ENCODE peak calls at places on chromosomes 16 and 17, in seven cellular contexts. W, M, D, T, Q, B and P are unnamed samples.
A peak's percentile ranks its signal among the peaks of the same experiment; 100 is the strongest.

GRCh38 chr16:11484691-11485258 is 101.9 kb downstream of the LITAF start:
- DNase-seq in M (no peak), D (no peak), W (no peak), Q (no peak), B (no peak), T (no peak), P (no peak)

GRCh38 chr17:47694818-47695663 is 1.1 kb downstream of the TBKBP1 start:
- DNase-seq in T (peak; percentile 86), W (peak; percentile 58), D (peak; percentile 58), B (peak; percentile 76), Q (no peak), M (no peak), P (no peak)

GRCh38 chr17:1995321-1996242 is 29.6 kb downstream of the RTN4RL1 start:
- DNase-seq in M (no peak), T (no peak), B (no peak), Q (no peak), D (no peak), W (no peak), P (no peak)

GRCh38 chr17:44981221-44981968 is 13.3 kb upstream of the C1QL1 start:
- DNase-seq in T (no peak), B (no peak), M (no peak), Q (no peak), D (no peak), W (no peak), P (no peak)

GRCh38 chr16:78659668-78660217 is 560.3 kb downstream of the WWOX start:
- DNase-seq in T (no peak), W (no peak), D (no peak), M (no peak), Q (no peak), B (no peak), P (no peak)

GRCh38 chr17:66749217-66749832 is 85.6 kb upstream of the CACNG5 start:
- DNase-seq in M (no peak), B (no peak), W (no peak), T (no peak), D (no peak), Q (no peak), P (no peak)

GRCh38 chr16:51416921-51417320 is 265.9 kb upstream of the SALL1 start:
- DNase-seq in W (no peak), Q (no peak), M (no peak), B (no peak), T (no peak), D (no peak), P (no peak)

GRCh38 chr17:5418858-5419355 is 555 bp downstream of the NUP88 start:
- DNase-seq in D (no peak), B (no peak), M (peak; percentile 35), W (peak; percentile 24), T (peak; percentile 38), Q (no peak), P (no peak)

GRCh38 chr17:11618861-11619566 is 20.7 kb downstream of the DNAH9 start:
- DNase-seq in Q (no peak), M (no peak), D (peak; percentile 28), W (no peak), T (no peak), B (no peak), P (no peak)

GRCh38 chr17:76867578-76868175 is 527 bp upstream of the MGAT5B start:
- DNase-seq in T (no peak), W (no peak), D (no peak), Q (no peak), M (no peak), B (no peak), P (no peak)

GRCh38 chr17:41666336-41666680 is 22.4 kb upstream of the EIF1 start:
- DNase-seq in M (peak; percentile 31), D (no peak), B (no peak), T (no peak), W (peak; percentile 32), Q (no peak), P (no peak)

GRCh38 chr17:70555723-70556122 is 386.4 kb downstream of the KCNJ2 start:
- DNase-seq in T (no peak), B (no peak), M (no peak), W (no peak), Q (no peak), D (no peak), P (no peak)

GRCh38 chr17:6286239-6286638 is 148.7 kb downstream of the AIPL1 start:
- DNase-seq in Q (no peak), T (no peak), D (no peak), B (no peak), M (no peak), W (no peak), P (no peak)

GRCh38 chr17:4968916-4969550 is 1.4 kb upstream of the SPAG7 start:
- DNase-seq in T (peak; percentile 15), B (no peak), W (no peak), Q (no peak), M (no peak), D (peak; percentile 50), P (no peak)

GRCh38 chr16:21611546-21612384 is 12.4 kb downstream of the METTL9 start:
- DNase-seq in Q (no peak), T (peak; percentile 14), B (no peak), W (no peak), M (no peak), D (no peak), P (no peak)

DNA sequence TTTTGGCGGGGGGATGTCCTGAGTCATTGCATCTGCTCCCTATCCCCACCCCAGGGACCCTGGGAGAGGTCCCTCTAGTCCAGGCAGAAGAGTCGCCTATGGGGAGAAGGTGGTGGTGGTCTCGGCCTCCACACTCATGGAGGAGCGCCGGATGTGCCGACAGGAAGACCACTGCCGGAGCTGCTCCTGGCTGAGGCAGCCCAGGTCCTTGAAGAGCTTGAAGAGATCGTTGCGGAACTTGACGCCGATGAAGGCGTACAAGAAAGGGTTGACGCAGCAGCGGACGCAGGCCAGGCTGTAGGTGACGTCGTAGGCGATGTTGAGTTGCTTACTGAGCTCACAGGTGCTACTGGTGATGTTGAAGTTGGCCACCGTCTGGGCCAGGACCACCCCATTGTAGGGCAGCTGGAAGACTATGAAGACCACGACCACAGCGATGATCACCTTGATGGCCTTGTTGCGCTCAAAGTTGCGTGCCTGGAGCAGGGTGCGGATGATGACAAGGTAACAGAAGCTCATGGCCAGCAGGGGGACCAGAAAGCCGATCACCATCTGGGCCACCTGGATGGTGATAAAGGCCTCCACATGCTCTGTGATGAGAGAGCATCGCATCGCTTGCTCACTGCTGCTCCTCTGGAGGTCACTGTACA is 10.5 kb downstream of the CCR7 start:
- DNase-seq in T (no peak), B (peak; percentile 57), W (no peak), Q (no peak), M (no peak), D (peak; percentile 22), P (no peak)
- H3K27ac ChIP-seq in T (no peak overlapping the region), B (peak overlapping the region; percentile 83), W (peak overlapping the region; percentile 78), Q (peak overlapping the region; percentile 89), M (peak overlapping the region; percentile 100), D (peak overlapping the region; percentile 87), P (peak overlapping the region; percentile 93)

DNA sequence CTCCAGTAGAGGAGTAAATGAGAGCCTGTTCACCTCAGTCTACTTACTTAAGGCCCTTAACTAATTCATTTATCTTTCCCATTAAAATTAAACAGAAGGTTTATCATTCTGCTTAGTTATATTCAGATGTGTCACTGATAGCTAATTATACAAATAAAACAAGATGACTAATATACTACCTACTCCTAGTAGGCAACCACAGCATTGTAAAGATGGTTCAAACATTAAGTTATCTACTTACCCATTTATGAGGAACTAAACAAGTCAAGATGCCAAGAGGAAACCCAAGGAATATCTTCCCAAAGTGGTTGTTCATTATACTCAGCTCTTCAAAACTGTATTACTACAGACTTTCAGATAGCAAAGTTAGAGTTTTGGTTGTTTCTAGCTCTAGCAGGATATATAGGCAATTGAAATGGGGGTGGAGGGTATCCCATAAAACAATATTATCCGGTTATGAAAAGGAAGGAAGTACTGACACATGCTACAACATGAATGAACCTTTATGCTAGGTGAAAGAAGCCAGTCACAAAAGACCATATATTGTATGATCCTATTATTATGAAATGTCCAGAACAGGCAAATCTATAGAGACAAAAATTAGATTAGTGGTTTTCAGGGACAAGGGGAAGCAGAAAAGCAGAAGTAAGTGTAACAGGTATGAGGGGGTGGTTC is 56.5 kb downstream of the SPAG9 start:
- DNase-seq in B (no peak), D (no peak), Q (no peak), T (no peak), W (no peak), M (no peak), P (no peak)
- H3K27ac ChIP-seq in B (no peak overlapping the region), D (no peak overlapping the region), Q (no peak overlapping the region), T (no peak overlapping the region), W (no peak overlapping the region), M (no peak overlapping the region), P (no peak overlapping the region)

DNA sequence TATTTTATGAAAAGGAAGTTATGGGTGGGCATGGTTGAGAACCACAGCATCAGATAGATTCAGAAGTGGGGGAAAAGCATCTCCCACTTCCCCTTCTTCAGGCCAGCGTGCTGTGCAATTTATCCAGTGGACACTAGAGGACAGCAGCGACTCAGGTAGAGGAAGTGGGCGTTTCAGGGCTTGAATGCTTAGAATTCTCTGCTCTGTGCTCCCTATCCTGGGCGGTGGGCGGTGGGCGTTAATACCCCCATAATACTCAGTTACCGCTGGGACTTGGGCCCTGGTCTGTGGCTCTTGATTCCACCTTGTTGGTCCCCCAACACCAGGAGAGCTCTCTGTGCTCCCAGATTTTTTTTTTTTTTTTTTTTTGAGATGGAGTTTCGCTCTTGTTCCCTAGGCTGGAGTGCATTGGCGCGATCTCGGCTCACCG is 3.7 kb upstream of the LYZL6 start:
- DNase-seq in Q (peak; percentile 2), M (peak; percentile 31), W (peak; percentile 34), D (peak; percentile 27), T (peak; percentile 70), B (no peak), P (no peak)
- H3K27ac ChIP-seq in Q (no peak overlapping the region), M (no peak overlapping the region), W (no peak overlapping the region), D (no peak overlapping the region), T (no peak overlapping the region), B (no peak overlapping the region), P (no peak overlapping the region)

GRCh38 chr16:89431158-89431584 is 59.2 kb downstream of the ANKRD11 start:
- DNase-seq in Q (no peak), T (no peak), M (no peak), B (no peak), D (no peak), W (no peak), P (no peak)
- H3K27ac ChIP-seq in Q (peak overlapping the region; percentile 69), T (no peak overlapping the region), M (no peak overlapping the region), B (no peak overlapping the region), D (no peak overlapping the region), W (no peak overlapping the region), P (no peak overlapping the region)

DNA sequence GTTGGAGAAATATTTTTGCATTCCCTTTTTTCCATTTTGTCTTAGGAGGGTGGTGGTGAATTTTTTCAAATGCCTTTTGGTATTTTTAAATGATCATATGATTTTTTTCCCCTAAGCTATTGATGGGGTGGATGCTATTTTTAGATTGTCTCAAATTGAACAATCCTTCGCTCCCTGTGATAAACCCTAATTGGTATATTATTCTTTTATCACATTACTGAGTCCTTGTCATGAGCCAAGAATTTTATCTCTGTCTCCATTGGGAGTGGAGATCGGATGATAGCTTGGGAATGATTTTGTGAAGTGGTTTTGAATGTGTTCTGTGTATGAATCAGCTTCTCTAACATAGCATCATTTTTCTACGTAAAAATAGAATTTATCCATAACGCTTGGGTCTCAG is 15.4 kb downstream of the NECAB2 start:
- DNase-seq in D (no peak), T (no peak), Q (no peak), W (no peak), M (no peak), B (no peak), P (no peak)
- H3K27ac ChIP-seq in D (no peak overlapping the region), T (no peak overlapping the region), Q (no peak overlapping the region), W (no peak overlapping the region), M (no peak overlapping the region), B (peak overlapping the region; percentile 32), P (no peak overlapping the region)

GRCh38 chr16:4366016-4366415 is 5.6 kb upstream of the VASN start:
- DNase-seq in D (no peak), M (no peak), B (no peak), W (no peak), T (no peak), Q (no peak), P (no peak)
- H3K27ac ChIP-seq in D (no peak overlapping the region), M (no peak overlapping the region), B (no peak overlapping the region), W (no peak overlapping the region), T (no peak overlapping the region), Q (no peak overlapping the region), P (no peak overlapping the region)